ENCODE peak calls at places on chromosome 14, in six cellular contexts. I, K, Y, W, L and S are unnamed samples.

GRCh38 chr14:58626441-58626840 is 11.3 kb upstream of the DACT1 start:
- DNase-seq in L (no peak), K (no peak), W (no peak), I (no peak), Y (no peak), S (no peak)

GRCh38 chr14:92938235-92938875 is 15.4 kb downstream of the CHGA start:
- DNase-seq in Y (no peak), I (no peak), W (no peak), K (no peak), L (no peak), S (no peak)

GRCh38 chr14:35215110-35215872 is 76.9 kb upstream of the PSMA6 start:
- DNase-seq in K (no peak), L (no peak), Y (no peak), W (no peak), I (peak), S (no peak)

GRCh38 chr14:65321370-65321875 is 91.1 kb upstream of the FUT8 start:
- DNase-seq in Y (no peak), K (no peak), W (no peak), L (no peak), I (no peak), S (no peak)

GRCh38 chr14:49461529-49462401 is 124.4 kb downstream of the RPS29 start:
- DNase-seq in L (peak), K (no peak), W (peak), I (peak), Y (no peak), S (peak)

GRCh38 chr14:68633131-68633991 is 159.5 kb downstream of the ZFP36L1 start:
- DNase-seq in Y (no peak), L (no peak), W (no peak), I (peak), K (peak), S (no peak)

GRCh38 chr14:73777420-73777819 is 63.2 kb upstream of the PNMA1 start:
- DNase-seq in W (no peak), Y (no peak), K (no peak), L (no peak), I (no peak), S (no peak)

GRCh38 chr14:104250175-104250574 is 111.8 kb downstream of the KIF26A start:
- DNase-seq in K (no peak), W (no peak), I (no peak), Y (no peak), L (no peak), S (no peak)

GRCh38 chr14:23645812-23646647 is 9.9 kb downstream of the DHRS2 start:
- DNase-seq in I (no peak), Y (no peak), K (no peak), L (no peak), W (no peak), S (no peak)

GRCh38 chr14:101103321-101103901 is 199.9 kb upstream of the RTL1 start:
- DNase-seq in Y (no peak), I (no peak), W (peak), K (peak), L (no peak), S (no peak)

GRCh38 chr14:71533396-71533795 is 398.8 kb upstream of the RGS6 start:
- DNase-seq in Y (no peak), L (no peak), K (no peak), W (no peak), I (no peak), S (no peak)

GRCh38 chr14:57816568-57817284 is 49.2 kb downstream of the SLC35F4 start:
- DNase-seq in L (no peak), W (no peak), K (no peak), I (no peak), Y (no peak), S (no peak)

GRCh38 chr14:68245146-68246073 is 425.8 kb downstream of the RAD51B start:
- DNase-seq in L (no peak), Y (no peak), K (no peak), I (no peak), W (no peak), S (no peak)

GRCh38 chr14:56129941-56130340 is 11.7 kb downstream of the PELI2 start:
- DNase-seq in W (no peak), I (peak), L (no peak), K (no peak), Y (no peak), S (no peak)

GRCh38 chr14:105487449-105487985 is 831 bp downstream of the CRIP1 start:
- DNase-seq in Y (no peak), W (peak), K (no peak), I (no peak), L (peak), S (no peak)

GRCh38 chr14:36519431-36520321 is at the start of gene NKX2-1:
- DNase-seq in Y (peak), L (peak), I (no peak), K (no peak), W (no peak), S (no peak)

GRCh38 chr14:85508863-85509262 is 21.1 kb upstream of the FLRT2 start:
- DNase-seq in Y (no peak), K (no peak), L (no peak), W (no peak), I (no peak), S (no peak)

GRCh38 chr14:97337267-97337666 is 540.1 kb downstream of the VRK1 start:
- DNase-seq in I (no peak), Y (no peak), K (no peak), W (no peak), L (no peak), S (no peak)

GRCh38 chr14:103091041-103091882 is 3.3 kb upstream of the EXOC3L4 start:
- DNase-seq in L (no peak), I (peak), W (no peak), Y (no peak), K (no peak), S (no peak)

GRCh38 chr14:106013879-106014376 is 487.5 kb downstream of the TMEM121 start:
- DNase-seq in K (no peak), L (no peak), I (no peak), Y (no peak), W (no peak), S (no peak)

GRCh38 chr14:78228702-78229327 is 58.6 kb downstream of the NRXN3 start:
- DNase-seq in W (no peak), Y (no peak), I (no peak), L (no peak), K (no peak), S (no peak)

GRCh38 chr14:35992816-35993511 is 166.8 kb downstream of the BRMS1L start:
- DNase-seq in Y (no peak), I (no peak), W (no peak), K (no peak), L (no peak), S (no peak)

GRCh38 chr14:72863216-72864006 is 30.5 kb downstream of the DPF3 start:
- DNase-seq in Y (no peak), K (no peak), I (no peak), L (no peak), W (no peak), S (no peak)

GRCh38 chr14:56650977-56651376 is 71.4 kb downstream of the TMEM260 start:
- DNase-seq in W (no peak), L (no peak), Y (no peak), I (no peak), K (no peak), S (no peak)

GRCh38 chr14:51087024-51087423 is 7.9 kb downstream of the TRIM9 start:
- DNase-seq in W (no peak), K (no peak), L (peak), I (no peak), Y (no peak), S (no peak)

GRCh38 chr14:72636094-72636493 is 257.8 kb downstream of the DPF3 start:
- DNase-seq in L (no peak), Y (no peak), K (no peak), I (no peak), W (no peak), S (no peak)

GRCh38 chr14:32998433-32998832 is 59.8 kb downstream of the NPAS3 start:
- DNase-seq in W (no peak), I (peak), L (peak), Y (no peak), K (no peak), S (no peak)

GRCh38 chr14:36582011-36582873 is at the start of gene NKX2-8:
- DNase-seq in K (no peak), W (no peak), L (peak), I (no peak), Y (peak), S (no peak)

GRCh38 chr14:38731962-38732361 is 371.1 kb downstream of the SEC23A start:
- DNase-seq in I (no peak), L (no peak), W (no peak), K (no peak), Y (no peak), S (no peak)

GRCh38 chr14:89787525-89787924 is 167.0 kb downstream of the EFCAB11 start:
- DNase-seq in W (no peak), Y (no peak), I (no peak), L (no peak), K (no peak), S (no peak)

GRCh38 chr14:55313480-55313879 is 42.3 kb downstream of the FBXO34 start:
- DNase-seq in L (no peak), K (no peak), W (no peak), I (no peak), Y (no peak), S (no peak)